ENCODE peak calls at places on chromosome 13, in four cellular contexts. X is K562, K is A549, H is GM12878. P is an unnamed sample.
A peak's percentile ranks its signal among the peaks of the same experiment; 100 is the strongest.

GRCh38 chr13:88144580-88144979 is 473.4 kb downstream of the SLITRK5 start:
- DNase-seq in X (no peak), K (no peak), H (no peak), P (no peak)

GRCh38 chr13:88246239-88246638 is 575.1 kb downstream of the SLITRK5 start:
- DNase-seq in X (no peak), K (no peak), H (no peak), P (no peak)

GRCh38 chr13:106234656-106235055 is 300.8 kb downstream of the EFNB2 start:
- DNase-seq in X (no peak), K (no peak), H (no peak), P (no peak)

GRCh38 chr13:60351326-60351725 is 45.7 kb upstream of the TDRD3 start:
- DNase-seq in X (no peak), K (no peak), H (no peak), P (peak; percentile 47)

GRCh38 chr13:50130686-50131051 is 115.4 kb downstream of the KCNRG start:
- DNase-seq in X (no peak), K (peak; percentile 8), H (no peak), P (peak; percentile 47)

GRCh38 chr13:100694722-100695644 is 20.4 kb upstream of the TMTC4 start:
- DNase-seq in X (peak; percentile 74), K (peak; percentile 39), H (no peak), P (peak; percentile 38)

GRCh38 chr13:93270769-93271753 is 44.5 kb downstream of the GPC6 start:
- DNase-seq in X (no peak), K (no peak), H (no peak), P (peak; percentile 44)

GRCh38 chr13:76982051-76982450 is 9.8 kb upstream of the CLN5 start:
- DNase-seq in X (no peak), K (no peak), H (no peak), P (no peak)

GRCh38 chr13:98239156-98240076 is 62.3 kb upstream of the RNF113B start:
- DNase-seq in X (no peak), K (no peak), H (no peak), P (no peak)

GRCh38 chr13:75489502-75490263 is 7.7 kb upstream of the TBC1D4 start:
- DNase-seq in X (no peak), K (no peak), H (peak; percentile 76), P (peak; percentile 69)

GRCh38 chr13:60397693-60398437 is 845 bp downstream of the TDRD3 start:
- DNase-seq in X (no peak), K (peak; percentile 30), H (no peak), P (peak; percentile 67)

GRCh38 chr13:59531571-59532091 is 632.1 kb downstream of the DIAPH3 start:
- DNase-seq in X (peak; percentile 56), K (no peak), H (no peak), P (peak; percentile 89)

GRCh38 chr13:95298971-95299627 is 2.2 kb downstream of the ABCC4 start:
- DNase-seq in X (no peak), K (no peak), H (no peak), P (peak; percentile 94)

GRCh38 chr13:95295026-95295425 is 6.2 kb downstream of the ABCC4 start:
- DNase-seq in X (no peak), K (no peak), H (no peak), P (no peak)

GRCh38 chr13:95292622-95293021 is 8.6 kb downstream of the ABCC4 start:
- DNase-seq in X (no peak), K (no peak), H (no peak), P (no peak)

GRCh38 chr13:95298169-95298940 is 2.9 kb downstream of the ABCC4 start:
- DNase-seq in X (no peak), K (no peak), H (no peak), P (no peak)

DNA sequence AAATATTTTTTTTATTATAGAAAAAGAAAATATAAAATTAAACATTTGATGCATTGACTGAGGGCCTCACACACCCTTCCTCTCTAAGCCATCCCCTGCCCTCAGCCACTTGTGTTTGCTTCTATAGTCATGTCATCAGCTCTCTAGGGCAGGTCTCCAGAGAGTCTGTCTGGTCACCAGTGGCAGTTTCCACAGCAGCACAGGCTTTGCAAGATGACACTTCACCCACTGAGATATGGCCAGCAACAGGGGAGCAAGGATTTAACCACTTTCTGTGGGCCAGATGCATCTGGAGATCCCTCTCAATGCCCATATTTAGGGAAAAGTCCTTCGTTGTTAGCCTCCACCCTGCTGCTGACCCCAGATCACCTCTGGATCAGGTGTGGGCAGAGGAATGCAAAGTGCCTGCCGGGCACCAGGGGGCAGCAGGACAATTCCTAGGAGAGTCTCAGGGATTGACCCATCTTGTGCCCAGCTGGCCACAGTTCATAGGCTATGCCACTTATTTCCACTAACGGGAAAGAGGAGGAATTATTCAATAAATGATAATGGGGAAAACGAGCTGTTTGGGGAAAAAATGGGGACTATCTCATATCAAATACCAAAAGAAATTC is 4.8 kb downstream of the ABCC4 start:
- DNase-seq in X (no peak), K (peak; percentile 49), H (no peak), P (no peak)
- TF ChIP-seq ELK1 in X (no peak), K (no peak), H (no peak), P (no peak)

DNA sequence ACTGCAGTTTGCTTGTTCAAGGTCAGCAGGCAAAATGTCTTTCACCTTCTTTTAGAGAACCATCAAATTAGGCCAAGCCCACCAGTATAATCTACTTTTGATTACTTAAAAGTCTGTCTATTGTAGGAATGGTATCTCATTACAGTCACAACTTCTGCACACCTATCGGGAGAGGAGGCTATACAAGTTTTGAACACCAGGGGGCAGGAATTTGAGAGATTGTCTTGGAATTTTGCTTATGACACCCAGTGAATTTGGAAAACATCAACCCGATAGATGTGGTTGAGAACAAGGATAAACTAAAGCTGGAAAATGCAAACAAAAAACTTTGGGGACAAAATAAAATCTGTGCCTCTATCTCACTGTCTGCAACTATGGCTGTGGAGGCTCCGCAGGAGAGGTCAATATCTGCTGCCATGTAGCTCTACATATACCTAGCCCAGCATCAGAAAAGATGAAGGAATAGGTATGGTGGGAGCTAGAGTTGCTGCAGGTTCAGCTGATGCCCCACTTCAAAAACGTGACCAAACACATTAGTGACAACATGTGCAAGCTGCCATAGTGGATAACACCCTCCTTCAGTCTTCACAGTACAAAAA is 1299.2 kb upstream of the SPRY2 start:
- DNase-seq in X (peak; percentile 0), K (no peak), H (no peak), P (no peak)
- TF ChIP-seq CTCF in X (no peak), K (peak; percentile 8), H (peak; percentile 38), P (no peak)

DNA sequence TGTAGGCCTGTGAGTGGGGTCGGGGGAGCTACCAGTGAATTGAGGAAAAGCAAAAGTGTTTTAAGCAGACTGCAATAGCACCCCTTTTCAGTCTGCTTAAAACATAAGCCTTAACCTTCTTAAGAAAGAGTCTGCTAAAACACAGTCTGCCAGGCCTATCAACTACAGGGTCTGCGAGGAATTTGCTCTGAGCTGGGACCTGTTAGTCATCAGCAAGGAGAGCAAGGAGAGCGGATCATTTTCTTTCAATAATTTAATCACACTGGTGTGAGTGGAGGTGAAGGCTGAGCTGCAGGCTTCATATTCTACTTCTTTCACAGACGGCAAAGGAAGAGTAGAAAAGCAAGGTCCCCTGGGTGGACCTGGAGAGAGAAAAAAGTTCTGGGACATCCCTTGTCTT is 342.7 kb downstream of the ENOX1 start:
- DNase-seq in X (no peak), K (no peak), H (no peak), P (peak; percentile 2)
- TF ChIP-seq ELK1 in X (no peak), K (no peak), H (no peak), P (no peak)

GRCh38 chr13:40789275-40790231 is at the start of gene SLC25A15:
- DNase-seq in X (peak; percentile 78), K (peak; percentile 58), H (no peak), P (peak; percentile 72)
- TF ChIP-seq CTCF in X (peak; percentile 28), K (peak; percentile 38), H (no peak), P (peak; percentile 43)

DNA sequence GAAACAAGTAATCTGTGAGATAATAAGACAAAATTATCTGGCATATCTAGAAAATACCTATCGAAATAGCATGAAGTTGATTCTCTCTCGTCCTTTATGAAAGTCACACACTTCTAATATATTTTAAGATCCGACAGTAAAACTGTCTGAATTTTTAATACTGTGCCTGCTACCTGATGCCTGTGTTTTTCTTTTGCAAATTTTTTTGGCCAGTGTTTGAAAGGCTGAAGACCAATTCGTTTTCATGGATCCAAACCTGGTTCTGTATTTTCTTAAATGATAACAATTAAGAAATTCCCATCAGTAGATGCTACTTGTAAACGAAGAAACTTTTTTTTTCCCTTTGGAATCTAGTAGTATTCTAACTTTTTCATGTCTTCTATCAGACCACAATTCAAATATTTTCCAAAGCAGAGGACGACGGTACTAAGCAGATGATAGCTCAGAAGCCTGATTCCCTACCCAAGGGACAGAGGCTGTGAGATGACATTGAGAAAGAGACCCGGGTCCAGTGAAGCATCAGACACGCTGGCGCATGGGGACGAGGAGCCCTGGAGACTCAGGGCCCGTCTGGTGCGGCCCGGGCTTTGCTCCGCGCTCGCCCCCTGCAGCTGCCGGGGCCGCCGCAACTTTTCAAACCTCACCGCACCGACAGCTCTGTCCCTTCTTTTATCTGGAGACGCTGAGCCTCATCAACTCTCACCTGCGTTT is 49.5 kb upstream of the PABPC3 start:
- DNase-seq in X (peak; percentile 17), K (no peak), H (no peak), P (no peak)
- TF ChIP-seq ELK1 in X (no peak), K (no peak), H (no peak), P (no peak)

DNA sequence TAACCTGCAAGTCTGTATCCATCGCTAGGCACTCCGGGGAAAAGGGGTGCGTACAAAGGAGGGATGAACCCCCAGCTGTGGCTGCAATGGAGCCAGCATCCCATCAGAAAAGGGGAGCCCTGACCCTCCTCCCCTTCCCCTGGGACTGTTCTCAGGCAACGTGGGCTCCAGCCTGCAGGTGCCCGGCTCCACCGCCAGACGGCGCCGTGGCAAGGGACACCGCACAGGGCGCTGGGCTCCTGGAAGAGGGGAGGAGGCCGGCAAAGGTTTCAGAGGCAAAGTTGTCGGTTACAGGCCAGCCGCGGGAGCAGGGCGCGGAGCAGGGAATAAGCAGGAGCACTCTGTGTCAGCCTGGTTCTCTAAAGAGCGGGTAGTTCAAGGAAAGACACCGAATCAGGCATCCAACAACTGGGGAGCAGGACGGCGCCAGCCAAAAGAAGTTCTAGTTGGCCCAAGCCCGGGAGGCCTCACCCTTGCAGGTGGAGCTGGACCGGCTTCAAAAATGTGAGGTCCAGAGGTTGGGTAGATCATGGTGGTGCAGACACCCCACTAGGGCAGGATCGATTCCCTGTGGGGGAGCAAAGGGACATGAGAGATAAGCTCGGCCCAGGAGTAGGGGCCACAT is 53.0 kb upstream of the ATP12A start:
- DNase-seq in X (peak; percentile 66), K (peak; percentile 13), H (no peak), P (no peak)
- TF ChIP-seq CTCF in X (peak; percentile 71), K (peak; percentile 32), H (peak; percentile 23), P (peak; percentile 33)

DNA sequence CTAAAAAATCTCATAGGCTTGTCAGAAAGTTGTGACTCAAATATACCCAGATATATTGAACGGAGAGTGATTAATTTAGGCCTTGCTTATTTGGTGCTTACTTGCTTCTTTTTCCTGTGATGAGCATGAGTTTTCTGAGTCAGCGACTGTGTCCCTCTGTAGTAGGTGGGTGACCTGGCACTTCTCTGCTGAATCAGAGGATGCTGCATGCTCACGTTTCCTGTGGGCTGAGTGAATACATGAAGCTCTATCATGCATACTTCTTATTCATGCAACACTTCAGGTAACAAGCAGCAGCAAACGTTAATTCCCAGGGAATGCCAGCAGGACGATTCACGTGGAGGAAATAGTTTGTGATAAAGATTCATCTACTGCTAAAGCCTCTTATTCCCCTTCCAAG is 245.1 kb downstream of the KLF5 start:
- DNase-seq in X (no peak), K (no peak), H (no peak), P (peak; percentile 75)
- TF ChIP-seq ELK1 in X (no peak), K (no peak), H (no peak), P (no peak)

P was measured in IMR-90.